ENCODE peak calls at places on chromosomes 11 and 22, in four cellular contexts. One of them, this sample, is unnamed.

GRCh38 chr11:44947114-44947513 is 3.6 kb downstream of the TP53I11 start:
- DNase-seq in stimulated activated CD4-positive, alpha-beta T cell treated with anti-CD3 and anti-CD28 coated beads, Interleukin-2, amount 100 ng/mL, for 24 hours: no peak
- DNase-seq in astrocyte: no peak
- DNase-seq in NCI-H1930: no peak
- DNase-seq in this sample: no peak

GRCh38 chr11:8071616-8072581 is 9.1 kb upstream of the TUB start:
- DNase-seq in NCI-H1930: no peak
- DNase-seq in stimulated activated CD4-positive, alpha-beta T cell treated with anti-CD3 and anti-CD28 coated beads, Interleukin-2, amount 100 ng/mL, for 24 hours: no peak
- DNase-seq in astrocyte: no peak
- DNase-seq in this sample: no peak

GRCh38 chr22:29625090-29625825 is 21.8 kb downstream of the NF2 start:
- DNase-seq in astrocyte: peak
- DNase-seq in stimulated activated CD4-positive, alpha-beta T cell treated with anti-CD3 and anti-CD28 coated beads, Interleukin-2, amount 100 ng/mL, for 24 hours: peak
- DNase-seq in NCI-H1930: peak
- DNase-seq in this sample: peak

GRCh38 chr22:20093437-20093836 is 13.4 kb downstream of the DGCR8 start:
- DNase-seq in stimulated activated CD4-positive, alpha-beta T cell treated with anti-CD3 and anti-CD28 coated beads, Interleukin-2, amount 100 ng/mL, for 24 hours: no peak
- DNase-seq in astrocyte: no peak
- DNase-seq in NCI-H1930: no peak
- DNase-seq in this sample: no peak

GRCh38 chr11:88231894-88232482 is 56.7 kb upstream of the RAB38 start:
- DNase-seq in astrocyte: peak
- DNase-seq in NCI-H1930: no peak
- DNase-seq in stimulated activated CD4-positive, alpha-beta T cell treated with anti-CD3 and anti-CD28 coated beads, Interleukin-2, amount 100 ng/mL, for 24 hours: no peak
- DNase-seq in this sample: peak

GRCh38 chr11:119578466-119579220 is 150.4 kb downstream of the NECTIN1 start:
- DNase-seq in astrocyte: no peak
- DNase-seq in stimulated activated CD4-positive, alpha-beta T cell treated with anti-CD3 and anti-CD28 coated beads, Interleukin-2, amount 100 ng/mL, for 24 hours: no peak
- DNase-seq in NCI-H1930: no peak
- DNase-seq in this sample: no peak

GRCh38 chr11:110130642-110131238 is 37.5 kb downstream of the ZC3H12C start:
- DNase-seq in astrocyte: peak
- DNase-seq in NCI-H1930: peak
- DNase-seq in stimulated activated CD4-positive, alpha-beta T cell treated with anti-CD3 and anti-CD28 coated beads, Interleukin-2, amount 100 ng/mL, for 24 hours: no peak
- DNase-seq in this sample: peak

GRCh38 chr11:70699294-70700221 is 301.2 kb downstream of the CTTN start:
- DNase-seq in astrocyte: no peak
- DNase-seq in stimulated activated CD4-positive, alpha-beta T cell treated with anti-CD3 and anti-CD28 coated beads, Interleukin-2, amount 100 ng/mL, for 24 hours: no peak
- DNase-seq in NCI-H1930: no peak
- DNase-seq in this sample: no peak

GRCh38 chr11:10866893-10867331 is 9.1 kb upstream of the ZBED5 start:
- DNase-seq in astrocyte: peak
- DNase-seq in stimulated activated CD4-positive, alpha-beta T cell treated with anti-CD3 and anti-CD28 coated beads, Interleukin-2, amount 100 ng/mL, for 24 hours: no peak
- DNase-seq in NCI-H1930: no peak
- DNase-seq in this sample: peak

This sample was measured in choroid plexus epithelial cell.